ENCODE peak calls at places on chromosome 13, in four cellular contexts. One of them, this sample, is unnamed.

GRCh38 chr13:75173457-75174356 is 308.3 kb downstream of the TBC1D4 start:
- DNase-seq in colonic mucosa: no peak
- DNase-seq in activated naive CD4-positive, alpha-beta T cell treated with Interleukin-2 at 50 U/mL for 16 hours: no peak
- DNase-seq in neural crest cell: no peak
- DNase-seq in this sample: no peak

GRCh38 chr13:97179501-97179900 is 42.6 kb upstream of the MBNL2 start:
- DNase-seq in colonic mucosa: no peak
- DNase-seq in activated naive CD4-positive, alpha-beta T cell treated with Interleukin-2 at 50 U/mL for 16 hours: no peak
- DNase-seq in neural crest cell: no peak
- DNase-seq in this sample: no peak

GRCh38 chr13:23469901-23470525 is 36.5 kb upstream of the SACS start:
- DNase-seq in colonic mucosa: no peak
- DNase-seq in activated naive CD4-positive, alpha-beta T cell treated with Interleukin-2 at 50 U/mL for 16 hours: no peak
- DNase-seq in neural crest cell: no peak
- DNase-seq in this sample: no peak

GRCh38 chr13:80334582-80335260 is 6.2 kb downstream of the SPRY2 start:
- DNase-seq in colonic mucosa: no peak
- DNase-seq in activated naive CD4-positive, alpha-beta T cell treated with Interleukin-2 at 50 U/mL for 16 hours: no peak
- DNase-seq in neural crest cell: no peak
- DNase-seq in this sample: no peak

GRCh38 chr13:32165791-32166190 is 134.2 kb downstream of the FRY start:
- DNase-seq in colonic mucosa: no peak
- DNase-seq in activated naive CD4-positive, alpha-beta T cell treated with Interleukin-2 at 50 U/mL for 16 hours: no peak
- DNase-seq in neural crest cell: no peak
- DNase-seq in this sample: no peak

GRCh38 chr13:100941811-100942361 is 267.3 kb upstream of the TMTC4 start:
- DNase-seq in colonic mucosa: no peak
- DNase-seq in activated naive CD4-positive, alpha-beta T cell treated with Interleukin-2 at 50 U/mL for 16 hours: no peak
- DNase-seq in neural crest cell: no peak
- DNase-seq in this sample: no peak

GRCh38 chr13:49830721-49831120 is 38.2 kb upstream of the KPNA3 start:
- DNase-seq in colonic mucosa: no peak
- DNase-seq in activated naive CD4-positive, alpha-beta T cell treated with Interleukin-2 at 50 U/mL for 16 hours: no peak
- DNase-seq in neural crest cell: no peak
- DNase-seq in this sample: no peak

GRCh38 chr13:101346942-101347728 is 69.2 kb downstream of the NALCN start:
- DNase-seq in colonic mucosa: no peak
- DNase-seq in activated naive CD4-positive, alpha-beta T cell treated with Interleukin-2 at 50 U/mL for 16 hours: no peak
- DNase-seq in neural crest cell: no peak
- DNase-seq in this sample: no peak

GRCh38 chr13:22114630-22115311 is 443.9 kb downstream of the FGF9 start:
- DNase-seq in colonic mucosa: no peak
- DNase-seq in activated naive CD4-positive, alpha-beta T cell treated with Interleukin-2 at 50 U/mL for 16 hours: peak
- DNase-seq in neural crest cell: no peak
- DNase-seq in this sample: no peak

GRCh38 chr13:75195479-75196111 is 286.4 kb downstream of the TBC1D4 start:
- DNase-seq in colonic mucosa: no peak
- DNase-seq in activated naive CD4-positive, alpha-beta T cell treated with Interleukin-2 at 50 U/mL for 16 hours: no peak
- DNase-seq in neural crest cell: peak
- DNase-seq in this sample: no peak

GRCh38 chr13:30371649-30372265 is 50.5 kb upstream of the UBE2L5 start:
- DNase-seq in colonic mucosa: peak
- DNase-seq in activated naive CD4-positive, alpha-beta T cell treated with Interleukin-2 at 50 U/mL for 16 hours: peak
- DNase-seq in neural crest cell: no peak
- DNase-seq in this sample: no peak

GRCh38 chr13:97125810-97126738 is 96.1 kb upstream of the MBNL2 start:
- DNase-seq in colonic mucosa: no peak
- DNase-seq in activated naive CD4-positive, alpha-beta T cell treated with Interleukin-2 at 50 U/mL for 16 hours: peak
- DNase-seq in neural crest cell: no peak
- DNase-seq in this sample: no peak

GRCh38 chr13:50544226-50544625 is 299.3 kb downstream of the DLEU7 start:
- DNase-seq in colonic mucosa: no peak
- DNase-seq in activated naive CD4-positive, alpha-beta T cell treated with Interleukin-2 at 50 U/mL for 16 hours: no peak
- DNase-seq in neural crest cell: no peak
- DNase-seq in this sample: no peak

GRCh38 chr13:65966991-65967451 is 1263.1 kb downstream of the PCDH9 start:
- DNase-seq in colonic mucosa: no peak
- DNase-seq in activated naive CD4-positive, alpha-beta T cell treated with Interleukin-2 at 50 U/mL for 16 hours: no peak
- DNase-seq in neural crest cell: no peak
- DNase-seq in this sample: peak

GRCh38 chr13:54945978-54946377 is 1917.4 kb downstream of the OLFM4 start:
- DNase-seq in colonic mucosa: no peak
- DNase-seq in activated naive CD4-positive, alpha-beta T cell treated with Interleukin-2 at 50 U/mL for 16 hours: no peak
- DNase-seq in neural crest cell: no peak
- DNase-seq in this sample: no peak

GRCh38 chr13:44763604-44764311 is 187.6 kb upstream of the TSC22D1 start:
- DNase-seq in colonic mucosa: no peak
- DNase-seq in activated naive CD4-positive, alpha-beta T cell treated with Interleukin-2 at 50 U/mL for 16 hours: no peak
- DNase-seq in neural crest cell: peak
- DNase-seq in this sample: no peak

GRCh38 chr13:30847697-30848307 is 58.3 kb upstream of the MEDAG start:
- DNase-seq in colonic mucosa: no peak
- DNase-seq in activated naive CD4-positive, alpha-beta T cell treated with Interleukin-2 at 50 U/mL for 16 hours: peak
- DNase-seq in neural crest cell: no peak
- DNase-seq in this sample: no peak

GRCh38 chr13:42361701-42362100 is 89.7 kb downstream of the AKAP11 start:
- DNase-seq in colonic mucosa: no peak
- DNase-seq in activated naive CD4-positive, alpha-beta T cell treated with Interleukin-2 at 50 U/mL for 16 hours: no peak
- DNase-seq in neural crest cell: no peak
- DNase-seq in this sample: no peak

GRCh38 chr13:57632276-57633140 is 964 bp downstream of the PCDH17 start:
- DNase-seq in colonic mucosa: no peak
- DNase-seq in activated naive CD4-positive, alpha-beta T cell treated with Interleukin-2 at 50 U/mL for 16 hours: no peak
- DNase-seq in neural crest cell: peak
- DNase-seq in this sample: peak

GRCh38 chr13:94607939-94608338 is 6.3 kb downstream of the GPR180 start:
- DNase-seq in colonic mucosa: no peak
- DNase-seq in activated naive CD4-positive, alpha-beta T cell treated with Interleukin-2 at 50 U/mL for 16 hours: no peak
- DNase-seq in neural crest cell: no peak
- DNase-seq in this sample: no peak